ENCODE peak calls at places on chromosomes 2 and 18, in six cellular contexts. V is GM23248; D is CD4-positive, alpha-beta T cell; Z is OCI-LY7; Q is esophagus squamous epithelium; J is mesendoderm. X is an unnamed sample.

GRCh38 chr2:216370961-216371633 is 1.2 kb downstream of the MARCHF4 start:
- DNase-seq in V (peak; percentile 65), D (no peak), J (peak; percentile 43), Q (no peak), Z (no peak), X (no peak)

GRCh38 chr2:159093496-159093895 is 125.1 kb downstream of the TANC1 start:
- DNase-seq in Z (no peak), V (peak; percentile 18), J (no peak), D (no peak), Q (no peak), X (no peak)

GRCh38 chr2:203586151-203586550 is 51.0 kb upstream of the RAPH1 start:
- DNase-seq in D (no peak), Q (no peak), J (no peak), V (peak; percentile 64), Z (no peak), X (no peak)

GRCh38 chr18:79582978-79583377 is 96.6 kb upstream of the CTDP1 start:
- DNase-seq in D (no peak), V (no peak), J (no peak), Q (no peak), Z (no peak), X (no peak)

GRCh38 chr2:189179607-189179979 is at the start of gene COL5A2:
- DNase-seq in D (no peak), V (peak; percentile 94), Z (no peak), Q (no peak), J (peak; percentile 90), X (no peak)

GRCh38 chr2:170139276-170139967 is 38.5 kb upstream of the MYO3B start:
- DNase-seq in D (no peak), J (no peak), Z (no peak), V (no peak), Q (no peak), X (no peak)

GRCh38 chr2:147937744-147938349 is 82.7 kb downstream of the ORC4 start:
- DNase-seq in V (peak; percentile 65), D (no peak), Q (no peak), J (peak; percentile 30), Z (peak; percentile 41), X (no peak)

GRCh38 chr2:236720974-236721600 is 151.5 kb downstream of the ACKR3 start:
- DNase-seq in V (no peak), Q (no peak), Z (no peak), D (no peak), J (no peak), X (no peak)

GRCh38 chr2:240928476-240929363 is 22.6 kb downstream of the CROCC2 start:
- DNase-seq in J (no peak), D (no peak), V (no peak), Z (no peak), Q (no peak), X (no peak)

GRCh38 chr2:203740741-203741363 is 34.4 kb downstream of the CD28 start:
- DNase-seq in J (peak; percentile 17), Z (peak; percentile 31), Q (no peak), D (no peak), V (peak; percentile 78), X (no peak)

GRCh38 chr2:223936862-223937326 is 8.2 kb downstream of the WDFY1 start:
- DNase-seq in Z (no peak), Q (no peak), V (peak; percentile 37), J (no peak), D (no peak), X (no peak)

GRCh38 chr2:216284708-216285107 is 87.6 kb downstream of the MARCHF4 start:
- DNase-seq in Q (no peak), J (peak; percentile 35), V (no peak), Z (no peak), D (no peak), X (no peak)

GRCh38 chr2:12636837-12637581 is 79.7 kb upstream of the TRIB2 start:
- DNase-seq in Z (no peak), Q (no peak), D (no peak), V (peak; percentile 18), J (no peak), X (no peak)

GRCh38 chr18:25247725-25248124 is 104.2 kb downstream of the ZNF521 start:
- DNase-seq in Q (no peak), Z (no peak), D (no peak), J (no peak), V (peak; percentile 78), X (no peak)

GRCh38 chr2:215454519-215454918 is 18.7 kb upstream of the FN1 start:
- DNase-seq in D (no peak), J (peak; percentile 40), Z (peak; percentile 33), Q (no peak), V (peak; percentile 55), X (no peak)

GRCh38 chr2:66426250-66427064 is 8.5 kb upstream of the MEIS1 start:
- DNase-seq in Q (no peak), V (no peak), Z (no peak), D (no peak), J (peak; percentile 24), X (no peak)

GRCh38 chr2:86383844-86384243 is 46.4 kb upstream of the REEP1 start:
- DNase-seq in Z (no peak), D (no peak), Q (no peak), V (peak; percentile 67), J (no peak), X (no peak)

GRCh38 chr2:84897773-84898172 is 7.7 kb upstream of the TMSB10 start:
- DNase-seq in Z (no peak), Q (no peak), J (no peak), V (peak; percentile 47), D (no peak), X (no peak)

GRCh38 chr2:238231251-238231793 is 8.5 kb downstream of the HES6 start:
- DNase-seq in Q (no peak), V (peak; percentile 77), J (peak; percentile 83), Z (no peak), D (peak; percentile 76), X (peak; percentile 51)

GRCh38 chr2:185891403-185891802 is 152.8 kb downstream of the FSIP2 start:
- DNase-seq in J (no peak), Q (no peak), D (no peak), Z (no peak), V (no peak), X (no peak)

GRCh38 chr2:79850912-79851311 is 338.1 kb downstream of the CTNNA2 start:
- DNase-seq in V (no peak), D (no peak), J (peak; percentile 14), Z (no peak), Q (no peak), X (no peak)

GRCh38 chr18:79493211-79493800 is 97.6 kb downstream of the NFATC1 start:
- DNase-seq in J (no peak), Z (no peak), D (no peak), Q (no peak), V (no peak), X (no peak)

DNA sequence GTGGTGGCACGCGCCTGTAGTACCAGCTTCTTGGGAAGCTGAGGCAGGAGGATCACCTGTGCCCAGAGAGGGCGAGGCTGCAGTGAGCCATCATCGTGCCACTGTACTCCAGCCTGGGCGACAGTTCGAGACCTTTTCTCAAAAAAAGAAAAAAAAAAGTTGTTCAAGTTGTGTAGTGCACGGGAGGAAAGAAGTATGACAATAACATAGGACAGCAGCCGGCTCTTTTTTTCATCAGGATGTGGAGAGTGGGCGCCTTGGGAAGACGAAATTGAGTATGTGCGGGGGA is 36.5 kb downstream of the PCBP1 start:
- DNase-seq in Q (no peak), J (no peak), V (no peak), D (no peak), Z (no peak), X (no peak)
- H3K27ac ChIP-seq in Q (peak overlapping the region; percentile 98), J (peak overlapping the region; percentile 99), V (peak overlapping the region; percentile 94), D (peak overlapping the region; percentile 99), Z (peak overlapping the region; percentile 83), X (peak overlapping the region; percentile 99)

GRCh38 chr2:99707592-99707991 is 217.8 kb upstream of the REV1 start:
- DNase-seq in D (no peak), V (peak; percentile 63), Q (no peak), J (peak; percentile 29), Z (no peak), X (no peak)
- H3K27ac ChIP-seq in D (no peak overlapping the region), V (peak overlapping the region; percentile 11), Q (no peak overlapping the region), J (no peak overlapping the region), Z (peak overlapping the region; percentile 51), X (no peak overlapping the region)

DNA sequence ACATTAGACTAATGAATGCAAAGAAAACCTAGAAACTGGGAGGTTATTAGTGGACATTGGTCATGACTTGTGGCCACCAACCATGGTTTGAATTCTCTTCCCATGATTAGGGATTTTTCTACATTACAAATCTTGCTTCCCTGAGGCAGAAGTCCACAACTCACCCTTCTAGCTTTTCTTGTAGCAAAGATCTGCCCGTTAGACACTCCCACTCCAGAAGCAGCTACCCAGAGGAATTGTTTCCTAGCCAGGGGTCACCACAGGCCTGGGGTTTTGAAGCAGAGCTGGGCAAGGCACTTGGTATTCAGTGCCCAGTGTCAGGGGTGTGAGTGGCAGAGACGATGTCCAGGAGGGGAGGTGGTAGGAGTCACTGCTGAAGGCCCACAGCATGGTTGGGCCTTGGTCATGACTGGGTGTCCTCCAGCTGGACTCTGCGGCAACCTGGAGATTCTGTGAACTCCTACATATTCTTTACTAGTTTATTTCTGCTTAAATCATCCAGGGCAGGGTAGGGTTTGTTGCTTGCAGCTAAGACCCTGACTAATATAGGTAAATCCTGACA is 54.9 kb downstream of the ACTR2 start:
- DNase-seq in D (no peak), Q (no peak), J (no peak), Z (no peak), V (no peak), X (no peak)
- H3K27ac ChIP-seq in D (no peak overlapping the region), Q (no peak overlapping the region), J (no peak overlapping the region), Z (no peak overlapping the region), V (no peak overlapping the region), X (no peak overlapping the region)

GRCh38 chr2:9203006-9203405 is 3.6 kb upstream of the ASAP2 start:
- DNase-seq in Z (no peak), V (peak; percentile 30), J (no peak), Q (no peak), D (no peak), X (no peak)

GRCh38 chr2:9197916-9198315 is 8.7 kb upstream of the ASAP2 start:
- DNase-seq in J (no peak), Z (no peak), Q (no peak), D (no peak), V (no peak), X (no peak)

GRCh38 chr2:9199716-9200633 is 6.6 kb upstream of the ASAP2 start:
- DNase-seq in D (no peak), Z (no peak), J (no peak), Q (no peak), V (peak; percentile 83), X (no peak)

GRCh38 chr2:9201185-9201891 is 5.3 kb upstream of the ASAP2 start:
- DNase-seq in Q (no peak), J (no peak), V (peak; percentile 91), D (no peak), Z (no peak), X (no peak)

DNA sequence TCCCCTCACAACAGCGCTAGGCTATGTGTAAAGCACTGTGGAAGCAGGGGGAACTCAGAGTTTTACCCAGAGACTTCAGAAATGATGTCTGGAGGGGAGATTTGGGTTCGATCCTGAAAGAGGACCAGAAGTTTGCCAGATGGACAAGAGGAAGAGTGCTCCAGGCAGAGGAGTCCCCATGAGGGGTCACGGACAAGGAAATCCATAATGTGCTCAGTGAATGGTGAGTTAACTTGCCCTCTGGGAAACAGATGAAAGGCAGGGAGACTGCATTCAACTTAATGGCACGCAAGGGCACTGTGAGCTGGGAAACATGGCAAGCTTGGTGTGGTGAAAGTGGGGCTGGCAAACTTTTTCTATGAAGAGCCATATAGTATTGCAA is 6.0 kb upstream of the ASAP2 start:
- DNase-seq in J (no peak), V (no peak), Q (no peak), D (no peak), Z (no peak), X (no peak)
- H3K27ac ChIP-seq in J (no peak overlapping the region), V (peak overlapping the region; percentile 54), Q (no peak overlapping the region), D (no peak overlapping the region), Z (no peak overlapping the region), X (no peak overlapping the region)